ENCODE peak calls at places on chromosomes 16 and 17, in ten cellular contexts. V is sigmoid colon, P is HCT116, D is caudate nucleus, H is brain microvascular endothelial cell, Y is IMR-90, Q is mesendoderm, C is endothelial cell of umbilical vein, N is dorsolateral prefrontal cortex, R is AG04450. J is an unnamed sample.

GRCh38 chr16:81522141-81522701 is 77.6 kb downstream of the CMIP start:
- DNase-seq in N (peak; percentile 45), Y (no peak), R (no peak), V (no peak), D (no peak), P (peak; percentile 85), H (no peak), C (no peak), Q (peak; percentile 81), J (peak; percentile 70)

GRCh38 chr17:72984145-72984924 is 108.2 kb downstream of the SLC39A11 start:
- DNase-seq in P (peak; percentile 84), D (no peak), N (no peak), Y (peak; percentile 98), Q (peak; percentile 80), C (peak; percentile 81), V (no peak), H (peak; percentile 91), R (peak; percentile 80), J (peak; percentile 67)

GRCh38 chr17:32483451-32484019 is 3.3 kb upstream of the CDK5R1 start:
- DNase-seq in Y (peak; percentile 61), C (peak; percentile 72), H (peak; percentile 71), V (peak; percentile 81), N (peak; percentile 74), P (no peak), D (peak; percentile 84), R (no peak), Q (peak; percentile 97), J (peak; percentile 56)

GRCh38 chr17:42673266-42673884 is 3.4 kb downstream of the PLEKHH3 start:
- DNase-seq in P (no peak), C (no peak), V (no peak), R (no peak), N (no peak), Y (no peak), D (no peak), Q (no peak), H (no peak), J (no peak)

GRCh38 chr17:20092973-20093626 is 83.9 kb downstream of the SPECC1 start:
- DNase-seq in C (no peak), Q (peak; percentile 25), H (no peak), Y (no peak), D (no peak), V (no peak), P (no peak), R (no peak), N (no peak), J (no peak)

GRCh38 chr16:19264123-19264673 is 21.3 kb upstream of the CLEC19A start:
- DNase-seq in N (no peak), Q (no peak), C (no peak), P (no peak), H (no peak), V (no peak), R (no peak), D (no peak), Y (no peak), J (no peak)

GRCh38 chr17:81556175-81556691 is 4.1 kb upstream of the FAAP100 start:
- DNase-seq in Q (no peak), Y (peak; percentile 60), C (no peak), D (no peak), R (no peak), P (no peak), V (no peak), H (peak; percentile 35), N (no peak), J (no peak)

GRCh38 chr17:31339906-31340661 is 18.7 kb upstream of the EVI2A start:
- DNase-seq in P (no peak), H (peak; percentile 64), Y (peak; percentile 90), D (no peak), R (no peak), C (no peak), V (no peak), Q (no peak), N (peak; percentile 52), J (peak; percentile 35)

GRCh38 chr17:16872836-16873653 is 98.9 kb downstream of the TNFRSF13B start:
- DNase-seq in R (no peak), Q (peak; percentile 61), Y (no peak), N (no peak), D (no peak), P (peak; percentile 45), C (no peak), H (no peak), V (no peak), J (peak; percentile 56)

GRCh38 chr17:284676-285355 is 67.8 kb downstream of the RPH3AL start:
- DNase-seq in P (no peak), H (no peak), V (peak; percentile 57), N (peak; percentile 25), D (no peak), C (no peak), Y (no peak), R (no peak), Q (no peak), J (no peak)

DNA sequence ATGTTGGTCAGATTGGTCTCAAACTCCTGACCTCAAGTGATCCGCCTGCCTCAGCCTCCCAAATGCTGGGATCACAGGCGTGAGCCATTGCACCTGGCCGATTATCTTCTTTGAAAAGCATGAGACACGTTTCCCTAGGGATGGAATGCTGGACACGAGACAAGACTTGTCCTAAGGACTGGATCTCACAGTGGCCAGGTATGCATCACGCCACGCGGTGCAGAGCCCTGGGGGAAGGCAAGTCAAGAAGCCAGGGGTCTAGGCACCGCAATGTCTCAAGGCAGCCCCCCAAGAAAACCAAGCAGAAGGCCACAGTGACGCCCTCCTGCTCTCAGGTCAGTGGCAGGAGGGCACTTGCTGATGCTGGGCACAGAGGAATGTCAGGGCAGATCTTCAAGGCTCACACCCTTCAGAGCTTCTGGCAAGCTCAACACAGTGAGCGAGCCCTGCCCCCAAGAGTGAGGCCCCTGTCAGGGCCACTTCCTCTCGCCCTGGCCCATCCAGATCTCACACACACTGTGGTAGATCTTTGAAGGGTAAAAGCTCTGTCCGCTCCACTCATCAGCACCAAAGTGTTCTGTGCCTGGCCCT is 134.7 kb downstream of the ZNF778 start:
- DNase-seq in P (no peak), D (no peak), H (no peak), C (no peak), Y (no peak), Q (no peak), R (no peak), V (no peak), N (no peak), J (peak; percentile 79)
- H3K27ac ChIP-seq in P (no peak overlapping the region), D (no peak overlapping the region), H (no peak overlapping the region), C (no peak overlapping the region), Y (no peak overlapping the region), Q (no peak overlapping the region), R (no peak overlapping the region), V (peak overlapping the region; percentile 56), N (no peak overlapping the region), J (peak overlapping the region; percentile 78)

GRCh38 chr16:4491898-4492297 is 15.7 kb downstream of the HMOX2 start:
- DNase-seq in Q (no peak), D (no peak), C (no peak), H (no peak), N (no peak), Y (no peak), P (no peak), R (no peak), V (no peak), J (no peak)
- H3K27ac ChIP-seq in Q (no peak overlapping the region), D (no peak overlapping the region), C (no peak overlapping the region), H (no peak overlapping the region), N (no peak overlapping the region), Y (no peak overlapping the region), P (no peak overlapping the region), R (no peak overlapping the region), V (no peak overlapping the region), J (no peak overlapping the region)

GRCh38 chr17:8496081-8496480 is 60.4 kb downstream of the NDEL1 start:
- DNase-seq in D (no peak), Y (no peak), R (no peak), C (no peak), P (no peak), N (no peak), V (no peak), H (no peak), Q (no peak), J (no peak)
- H3K27ac ChIP-seq in D (no peak overlapping the region), Y (no peak overlapping the region), R (no peak overlapping the region), C (no peak overlapping the region), P (no peak overlapping the region), N (no peak overlapping the region), V (no peak overlapping the region), H (no peak overlapping the region), Q (no peak overlapping the region), J (no peak overlapping the region)

GRCh38 chr17:76441681-76442340 is 11.1 kb downstream of the UBE2O start:
- DNase-seq in C (no peak), V (no peak), R (no peak), P (no peak), D (no peak), Q (peak; percentile 57), N (no peak), H (no peak), Y (no peak), J (no peak)

GRCh38 chr17:76442341-76443338 is 10.3 kb downstream of the UBE2O start:
- DNase-seq in Q (no peak), P (no peak), Y (peak; percentile 66), R (no peak), D (no peak), N (no peak), V (no peak), H (peak; percentile 27), C (peak; percentile 30), J (no peak)

GRCh38 chr17:76446449-76447231 is 6.3 kb downstream of the UBE2O start:
- DNase-seq in Y (peak; percentile 92), P (peak; percentile 75), V (no peak), C (peak; percentile 28), Q (peak; percentile 86), N (no peak), H (peak; percentile 80), D (no peak), R (no peak), J (peak; percentile 96)

GRCh38 chr17:76445697-76446448 is 7.1 kb downstream of the UBE2O start:
- DNase-seq in H (no peak), P (no peak), Q (peak; percentile 47), N (no peak), V (no peak), Y (no peak), R (no peak), D (no peak), C (no peak), J (no peak)

DNA sequence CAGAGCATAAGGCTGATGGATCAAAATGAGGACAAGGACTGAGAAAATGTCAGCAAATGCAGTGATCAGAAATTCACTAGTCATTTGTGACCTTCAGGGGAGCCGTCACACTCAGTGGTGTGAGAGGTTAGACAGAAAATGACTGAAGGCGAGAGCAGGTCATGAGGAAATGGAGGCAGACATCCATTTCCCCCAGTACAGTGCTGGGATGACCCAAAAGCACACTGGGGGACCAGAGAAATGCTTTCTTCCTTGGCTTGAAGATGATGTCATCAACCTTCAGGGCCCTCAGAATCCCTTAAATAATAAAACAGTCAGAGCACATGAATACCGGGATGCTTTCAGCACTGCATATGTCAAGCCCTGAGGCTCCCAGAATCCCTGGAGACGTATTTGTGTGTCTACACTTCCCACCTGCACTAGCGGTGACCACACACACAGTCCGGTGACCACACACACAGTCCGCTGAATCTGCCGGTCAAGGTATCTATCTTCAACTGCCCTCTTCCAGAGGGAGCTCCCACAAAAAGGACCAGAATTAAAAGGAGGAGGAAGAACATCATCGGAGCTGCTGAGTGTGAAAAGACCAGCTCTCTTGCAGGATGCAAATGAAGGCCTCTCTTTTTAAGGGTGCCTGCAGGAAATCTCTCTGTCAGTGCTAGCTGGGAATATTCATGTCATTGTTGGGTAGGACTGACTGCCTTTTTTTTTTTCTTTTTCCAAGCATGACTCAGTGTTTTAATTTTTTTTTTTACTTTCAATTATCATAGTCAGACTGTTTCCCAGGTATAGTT is 8.2 kb downstream of the UBE2O start:
- DNase-seq in Q (peak; percentile 82), R (no peak), H (peak; percentile 40), P (no peak), D (peak; percentile 27), Y (peak; percentile 55), N (no peak), V (no peak), C (no peak), J (no peak)
- H3K27ac ChIP-seq in Q (peak overlapping the region; percentile 59), R (peak overlapping the region; percentile 42), H (peak overlapping the region; percentile 65), P (no peak overlapping the region), D (peak overlapping the region; percentile 29), Y (peak overlapping the region; percentile 9), N (peak overlapping the region; percentile 46), V (no peak overlapping the region), C (no peak overlapping the region), J (no peak overlapping the region)

J was measured in RWPE1.